ENCODE peak calls at places on chromosome 15, in eight cellular contexts. Q is HCT116; U is occipital lobe; S is naive thymus-derived CD4-positive, alpha-beta T cell; Y is activated T-helper 1 cell treated with Interleukin-2 at 50 U/mL for 16 hours; O is HTR-8/SVneo; H is glutamatergic neuron; G is T-cell. A is an unnamed sample.

GRCh38 chr15:66085128-66085527 is 168.4 kb downstream of the MEGF11 start:
- DNase-seq in S (no peak), Y (no peak), Q (no peak), G (no peak), O (no peak), U (no peak), H (no peak), A (no peak)

GRCh38 chr15:74541494-74542191 is 623 bp downstream of the ARID3B start:
- DNase-seq in Y (peak), O (no peak), H (peak), S (peak), Q (no peak), G (peak), U (peak), A (peak)

GRCh38 chr15:67558502-67558901 is 16.0 kb downstream of the MAP2K5 start:
- DNase-seq in G (no peak), S (no peak), H (no peak), U (no peak), O (no peak), Y (no peak), Q (no peak), A (no peak)

GRCh38 chr15:72050700-72051099 is 67.2 kb downstream of the MYO9A start:
- DNase-seq in U (no peak), O (no peak), S (no peak), Q (no peak), H (no peak), G (no peak), Y (no peak), A (no peak)

GRCh38 chr15:90011705-90012104 is 10.6 kb downstream of the ZNF710 start:
- DNase-seq in S (no peak), G (no peak), Q (no peak), Y (no peak), H (no peak), U (no peak), O (no peak), A (no peak)

GRCh38 chr15:65769482-65769881 is 22.6 kb downstream of the DENND4A start:
- DNase-seq in U (no peak), Q (no peak), Y (no peak), H (no peak), S (no peak), O (no peak), G (no peak), A (no peak)

GRCh38 chr15:76175442-76175841 is 115.7 kb downstream of the TMEM266 start:
- DNase-seq in Y (no peak), O (no peak), S (no peak), G (no peak), Q (no peak), U (no peak), H (no peak), A (no peak)

GRCh38 chr15:68626739-68627138 is 47.9 kb downstream of the CORO2B start:
- DNase-seq in S (no peak), U (no peak), Y (no peak), Q (no peak), G (no peak), H (no peak), O (no peak), A (no peak)

GRCh38 chr15:82040395-82040794 is 5.4 kb downstream of the MEX3B start:
- DNase-seq in Y (no peak), Q (no peak), O (no peak), G (no peak), U (no peak), H (no peak), S (no peak), A (no peak)

GRCh38 chr15:94008101-94009080 is 223.0 kb upstream of the MCTP2 start:
- DNase-seq in O (no peak), G (no peak), S (no peak), Q (no peak), U (no peak), H (no peak), Y (no peak), A (no peak)

GRCh38 chr15:41804920-41805666 is 22.8 kb upstream of the JMJD7 start:
- DNase-seq in Y (no peak), U (no peak), G (no peak), Q (no peak), H (no peak), S (no peak), O (no peak), A (no peak)

GRCh38 chr15:34650177-34650576 is 66.7 kb upstream of the GOLGA8B start:
- DNase-seq in Y (no peak), O (no peak), S (no peak), H (no peak), G (no peak), U (no peak), Q (no peak), A (no peak)

GRCh38 chr15:88695046-88695445 is 56.2 kb downstream of the ISG20 start:
- DNase-seq in Q (no peak), S (no peak), U (no peak), O (no peak), Y (no peak), G (no peak), H (no peak), A (no peak)

GRCh38 chr15:63186065-63186464 is 3.3 kb upstream of the RAB8B start:
- DNase-seq in Q (no peak), S (no peak), G (no peak), U (no peak), Y (no peak), O (peak), H (no peak), A (no peak)